ENCODE peak calls at places on chromosomes 5 and 9, in six cellular contexts. X, H, C, Z, D and K are unnamed samples.
A peak's percentile ranks its signal among the peaks of the same experiment; 100 is the strongest.

GRCh38 chr9:69801994-69802393 is 18.6 kb upstream of the CFAP95 start:
- DNase-seq in Z (no peak), H (no peak), C (no peak), X (no peak), D (peak; percentile 43), K (no peak)

GRCh38 chr9:93725382-93725781 is 149.0 kb downstream of the PHF2 start:
- DNase-seq in Z (no peak), X (no peak), C (no peak), D (no peak), H (no peak), K (no peak)

GRCh38 chr9:16337322-16338029 is 533.0 kb downstream of the BNC2 start:
- DNase-seq in D (peak; percentile 86), H (no peak), X (no peak), C (no peak), Z (no peak), K (no peak)

GRCh38 chr5:53397845-53398244 is 82.6 kb upstream of the FST start:
- DNase-seq in D (peak; percentile 74), H (no peak), C (no peak), Z (no peak), X (no peak), K (no peak)

GRCh38 chr5:181184845-181185216 is 20.2 kb downstream of the TRIM7 start:
- DNase-seq in X (no peak), Z (no peak), D (no peak), C (no peak), H (no peak), K (no peak)

GRCh38 chr9:98781588-98782383 is 14.6 kb downstream of the ANKS6 start:
- DNase-seq in C (peak; percentile 77), H (no peak), Z (no peak), X (no peak), D (no peak), K (peak; percentile 3)

GRCh38 chr5:9362600-9362999 is 183.3 kb downstream of the SEMA5A start:
- DNase-seq in Z (no peak), X (no peak), D (no peak), C (no peak), H (peak; percentile 23), K (peak; percentile 33)

GRCh38 chr9:86282979-86283535 is 719 bp upstream of the ISCA1 start:
- DNase-seq in C (no peak), D (peak; percentile 79), H (no peak), X (no peak), Z (no peak), K (no peak)

GRCh38 chr5:170120576-170120975 is 14.9 kb downstream of the FOXI1 start:
- DNase-seq in Z (no peak), X (no peak), H (no peak), D (peak; percentile 65), C (no peak), K (no peak)

GRCh38 chr5:35345222-35345621 is 114.9 kb upstream of the PRLR start:
- DNase-seq in Z (no peak), C (no peak), X (no peak), D (no peak), H (no peak), K (no peak)

GRCh38 chr9:114551750-114552685 is 35.6 kb upstream of the ATP6V1G1 start:
- DNase-seq in X (no peak), C (peak; percentile 19), D (peak; percentile 95), Z (no peak), H (no peak), K (no peak)

GRCh38 chr5:35230043-35230611 is at the start of gene PRLR:
- DNase-seq in D (peak; percentile 37), H (peak; percentile 17), X (peak; percentile 47), C (peak; percentile 62), Z (no peak), K (peak; percentile 37)

GRCh38 chr9:13948037-13948436 is 365.9 kb downstream of the NFIB start:
- DNase-seq in Z (no peak), X (no peak), H (no peak), D (peak; percentile 65), C (no peak), K (no peak)

GRCh38 chr9:130845901-130846381 is 10.9 kb downstream of the ABL1 start:
- DNase-seq in Z (no peak), H (no peak), D (peak; percentile 89), X (peak; percentile 38), C (no peak), K (no peak)

GRCh38 chr5:163503106-163504090 is 2.0 kb upstream of the MAT2B start:
- DNase-seq in C (peak; percentile 70), X (peak; percentile 74), D (peak; percentile 84), Z (peak; percentile 23), H (peak; percentile 35), K (peak; percentile 51)

GRCh38 chr9:687034-687785 is 154.3 kb upstream of the DMRT1 start:
- DNase-seq in Z (no peak), H (no peak), X (no peak), D (no peak), C (no peak), K (no peak)

GRCh38 chr5:123810911-123811310 is 298.9 kb downstream of the CSNK1G3 start:
- DNase-seq in X (peak; percentile 15), Z (no peak), C (no peak), D (no peak), H (no peak), K (no peak)

GRCh38 chr9:133403766-133404439 is 13.9 kb downstream of the REXO4 start:
- DNase-seq in X (peak; percentile 47), C (peak; percentile 66), Z (peak; percentile 54), H (peak; percentile 49), D (peak; percentile 24), K (peak; percentile 66)

GRCh38 chr9:104682642-104683041 is 11.7 kb upstream of the OR13D1 start:
- DNase-seq in Z (no peak), X (peak; percentile 73), C (no peak), H (peak; percentile 13), D (peak; percentile 71), K (peak; percentile 30)

GRCh38 chr9:83508072-83508471 is 30.1 kb downstream of the FRMD3 start:
- DNase-seq in H (no peak), X (no peak), D (peak; percentile 23), Z (no peak), C (no peak), K (no peak)

GRCh38 chr5:20572560-20572959 is 584.6 kb upstream of the CDH18 start:
- DNase-seq in D (peak; percentile 87), Z (no peak), C (no peak), X (peak; percentile 5), H (no peak), K (no peak)

GRCh38 chr9:94611638-94612068 is 18.0 kb upstream of the FBP2 start:
- DNase-seq in D (no peak), Z (no peak), H (no peak), C (no peak), X (no peak), K (no peak)

GRCh38 chr9:5002811-5003210 is 17.7 kb downstream of the JAK2 start:
- DNase-seq in C (no peak), Z (no peak), H (no peak), D (no peak), X (no peak), K (no peak)

GRCh38 chr5:126508251-126508961 is 85.2 kb downstream of the GRAMD2B start:
- DNase-seq in C (no peak), Z (no peak), H (no peak), X (no peak), D (no peak), K (no peak)

GRCh38 chr5:91187032-91187431 is 196.1 kb downstream of the ARRDC3 start:
- DNase-seq in H (no peak), Z (no peak), X (no peak), D (no peak), C (no peak), K (no peak)

GRCh38 chr5:158676642-158677489 is 422.9 kb downstream of the EBF1 start:
- DNase-seq in C (peak; percentile 11), Z (no peak), H (no peak), X (peak; percentile 64), D (no peak), K (no peak)
- TF ChIP-seq CTCF in C (no peak), Z (no peak), H (peak; percentile 20), X (peak; percentile 64), D (no peak), K (no peak)

DNA sequence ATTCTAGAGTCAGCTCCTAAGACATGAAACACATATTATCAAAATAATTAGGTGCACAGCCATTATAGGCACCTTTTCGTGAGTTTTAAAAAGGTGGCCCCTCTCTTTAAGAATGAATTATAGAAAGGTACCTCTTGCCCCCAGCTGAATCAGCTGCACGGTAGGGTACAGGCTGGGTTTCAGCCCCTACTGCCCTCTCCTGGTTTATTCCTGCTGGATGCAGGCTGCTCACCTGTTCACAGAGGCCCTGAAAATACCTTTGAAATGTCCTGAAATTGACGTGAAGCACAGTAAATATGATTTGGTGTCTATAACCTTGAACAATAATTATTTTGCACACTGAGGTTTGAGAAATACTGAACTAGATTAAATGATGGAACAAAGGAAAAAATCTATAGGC is 504.8 kb upstream of the SGCD start:
- DNase-seq in Z (no peak), H (no peak), D (no peak), C (no peak), X (no peak), K (no peak)
- TF ChIP-seq CTCF in Z (no peak), H (no peak), D (no peak), C (no peak), X (peak; percentile 28), K (no peak)

DNA sequence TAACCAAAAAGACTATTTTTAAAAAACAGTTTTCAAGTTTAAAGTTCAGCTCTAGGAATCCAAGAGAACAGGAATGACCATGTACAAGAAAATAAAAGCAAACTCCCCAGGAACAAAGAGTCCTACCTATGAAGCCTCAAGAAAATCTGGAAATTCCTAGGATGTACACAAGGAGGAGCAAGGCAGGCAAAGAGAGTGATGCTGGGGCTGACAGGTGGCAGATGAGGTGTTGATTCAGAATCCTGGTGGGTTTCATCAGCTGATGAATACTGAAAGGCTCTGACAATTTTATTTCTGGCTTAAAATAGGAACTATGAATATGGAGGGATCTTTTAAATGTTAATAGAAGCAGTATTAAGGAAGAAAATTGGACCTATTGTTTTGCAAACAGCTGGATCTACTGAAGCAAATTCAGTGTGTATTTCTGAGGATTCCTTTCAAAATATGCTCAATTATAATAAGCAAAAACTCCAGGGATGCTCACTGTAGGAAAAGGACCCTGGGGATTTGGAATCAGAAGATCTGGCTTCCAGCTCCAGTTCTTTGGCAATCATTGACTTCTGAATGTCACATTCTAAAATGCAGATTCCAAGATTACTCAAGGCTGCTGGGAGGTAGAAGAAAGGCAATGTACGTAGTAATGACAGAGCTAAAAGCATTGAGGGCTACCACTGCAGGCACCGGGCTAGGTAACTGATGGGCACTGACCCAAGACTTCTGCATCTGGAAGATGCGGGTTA is 28.0 kb upstream of the SH3RF2 start:
- DNase-seq in D (no peak), X (peak; percentile 37), Z (no peak), H (no peak), C (no peak), K (no peak)
- TF ChIP-seq CTCF in D (peak; percentile 23), X (peak; percentile 47), Z (no peak), H (no peak), C (no peak), K (no peak)

GRCh38 chr9:2125909-2126308 is 110.8 kb downstream of the SMARCA2 start:
- DNase-seq in D (peak; percentile 33), X (no peak), C (no peak), Z (no peak), H (peak; percentile 48), K (peak; percentile 51)

GRCh38 chr9:2117527-2117926 is 102.4 kb downstream of the SMARCA2 start:
- DNase-seq in H (no peak), C (no peak), D (no peak), X (no peak), Z (no peak), K (no peak)

GRCh38 chr9:2119490-2120046 is 104.4 kb downstream of the SMARCA2 start:
- DNase-seq in Z (no peak), X (no peak), D (no peak), C (no peak), H (no peak), K (no peak)

GRCh38 chr9:2122299-2122698 is 107.2 kb downstream of the SMARCA2 start:
- DNase-seq in Z (no peak), X (no peak), H (no peak), D (no peak), C (no peak), K (no peak)

GRCh38 chr9:2120926-2121689 is 106.0 kb downstream of the SMARCA2 start:
- DNase-seq in H (no peak), Z (no peak), X (no peak), C (no peak), D (peak; percentile 63), K (no peak)
- TF ChIP-seq CTCF in H (no peak), Z (no peak), X (peak; percentile 9), C (no peak), D (peak; percentile 31), K (no peak)